ENCODE peak calls at places on chromosomes 4 and X, in four cellular contexts. D, A, X and Y are unnamed samples.

GRCh38 chrX:1323315-1323714 is 13.3 kb upstream of the IL3RA start:
- DNase-seq in A (no peak), D (no peak), X (peak), Y (peak)

GRCh38 chrX:40099046-40099968 is 1.5 kb upstream of the BCOR start:
- DNase-seq in X (peak), D (peak), A (no peak), Y (no peak)

GRCh38 chrX:47232197-47232802 is 509 bp upstream of the USP11 start:
- DNase-seq in D (no peak), A (no peak), X (no peak), Y (no peak)

GRCh38 chr4:76308548-76308947 is 2.0 kb downstream of the STBD1 start:
- DNase-seq in A (no peak), X (no peak), D (no peak), Y (no peak)

GRCh38 chrX:20593836-20594235 is 327.1 kb upstream of the RPS6KA3 start:
- DNase-seq in D (no peak), A (no peak), X (no peak), Y (no peak)

GRCh38 chr4:22190855-22191254 is 242.3 kb upstream of the KCNIP4 start:
- DNase-seq in D (no peak), X (no peak), A (no peak), Y (no peak)

GRCh38 chrX:154967603-154968002 is 54.9 kb downstream of the F8 start:
- DNase-seq in D (no peak), A (no peak), X (no peak), Y (no peak)

GRCh38 chr4:38782452-38783108 is at the start of gene TLR10:
- DNase-seq in A (no peak), X (peak), D (no peak), Y (peak)

GRCh38 chrX:107712231-107713204 is 63.1 kb downstream of the TSC22D3 start:
- DNase-seq in D (no peak), A (peak), X (no peak), Y (no peak)

GRCh38 chr4:41728571-41728908 is 20.0 kb downstream of the PHOX2B start:
- DNase-seq in A (no peak), X (no peak), D (no peak), Y (no peak)

GRCh38 chr4:112321768-112322684 is 24.9 kb downstream of the ALPK1 start:
- DNase-seq in X (peak), D (no peak), A (peak), Y (peak)

GRCh38 chr4:25098964-25099843 is 61.0 kb downstream of the SEPSECS start:
- DNase-seq in A (peak), D (peak), X (no peak), Y (no peak)

GRCh38 chr4:108988514-108989195 is 225.8 kb upstream of the ETNPPL start:
- DNase-seq in D (no peak), X (no peak), A (no peak), Y (no peak)

GRCh38 chr4:95638920-95639501 is 90.2 kb upstream of the UNC5C start:
- DNase-seq in X (no peak), A (no peak), D (no peak), Y (no peak)

GRCh38 chr4:40629401-40630334 is at the start of gene RBM47:
- DNase-seq in D (peak), X (peak), A (peak), Y (peak)

GRCh38 chr4:171846232-171846631 is 33.0 kb downstream of the GALNTL6 start:
- DNase-seq in D (no peak), X (peak), A (no peak), Y (peak)

GRCh38 chr4:25320374-25321172 is 8.0 kb downstream of the ZCCHC4 start:
- DNase-seq in X (peak), A (no peak), D (no peak), Y (peak)

GRCh38 chrX:115018944-115019343 is 1.5 kb upstream of the IL13RA2 start:
- DNase-seq in D (no peak), A (no peak), X (no peak), Y (no peak)

GRCh38 chr4:124631760-124632159 is 80.8 kb downstream of the ANKRD50 start:
- DNase-seq in A (peak), D (no peak), X (no peak), Y (no peak)

GRCh38 chrX:136162827-136163427 is 15.6 kb downstream of the FHL1 start:
- DNase-seq in X (no peak), A (no peak), D (no peak), Y (peak)

GRCh38 chr4:149972407-149972806 is 105.8 kb upstream of the DCLK2 start:
- DNase-seq in D (no peak), X (no peak), A (no peak), Y (no peak)

GRCh38 chrX:48761674-48762471 is at the start of gene GLOD5:
- DNase-seq in A (no peak), D (peak), X (no peak), Y (no peak)
- TF ChIP-seq CTCF in A (no peak), D (peak), X (peak), Y (no peak)

GRCh38 chr4:139767585-139767984 is 102.0 kb downstream of the MGST2 start:
- DNase-seq in X (no peak), D (no peak), A (no peak), Y (no peak)
- TF ChIP-seq CTCF in X (no peak), D (no peak), A (no peak), Y (no peak)

GRCh38 chr4:69684821-69685220 is 31.8 kb upstream of the UGT2A1 start:
- DNase-seq in D (no peak), X (no peak), A (no peak), Y (no peak)

DNA sequence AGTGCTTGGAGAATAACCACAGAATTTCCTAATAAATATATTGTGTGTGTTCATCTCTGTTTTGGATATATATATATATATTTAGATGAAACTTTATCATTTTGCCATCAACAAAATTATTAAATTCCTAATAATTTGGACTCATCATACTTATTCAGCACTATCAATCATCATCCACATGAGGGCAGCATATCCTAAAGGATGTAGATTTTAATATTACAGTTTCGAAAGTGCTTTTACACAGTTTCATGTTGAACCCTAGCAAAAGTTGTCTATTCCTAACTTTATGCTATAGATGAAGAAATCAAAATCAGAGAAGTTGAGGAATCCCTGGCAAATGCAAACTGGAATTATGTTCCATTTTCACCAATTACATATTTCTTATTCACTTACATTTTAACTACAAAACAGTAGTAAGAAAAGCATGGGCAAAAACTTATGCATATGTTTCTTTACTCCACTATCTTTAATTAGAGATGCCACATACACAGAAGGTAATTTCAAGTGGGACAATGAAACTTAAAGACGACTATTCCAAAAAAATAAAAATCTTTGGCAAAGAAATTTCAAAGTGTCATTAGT is 36.6 kb upstream of the UGT2A1 start:
- DNase-seq in A (no peak), X (peak), D (no peak), Y (no peak)
- TF ChIP-seq CTCF in A (peak), X (peak), D (peak), Y (peak)

GRCh38 chr4:183256756-183257385 is 63.2 kb downstream of the CLDN22 start:
- DNase-seq in A (peak), D (peak), X (peak), Y (peak)

GRCh38 chr4:183255487-183255886 is 64.6 kb downstream of the CLDN22 start:
- DNase-seq in X (no peak), D (no peak), A (no peak), Y (no peak)

GRCh38 chr4:183256343-183256742 is 63.7 kb downstream of the CLDN22 start:
- DNase-seq in D (no peak), X (no peak), A (no peak), Y (no peak)

GRCh38 chr4:183260491-183261151 is 59.5 kb downstream of the CLDN22 start:
- DNase-seq in X (no peak), D (no peak), A (no peak), Y (no peak)

DNA sequence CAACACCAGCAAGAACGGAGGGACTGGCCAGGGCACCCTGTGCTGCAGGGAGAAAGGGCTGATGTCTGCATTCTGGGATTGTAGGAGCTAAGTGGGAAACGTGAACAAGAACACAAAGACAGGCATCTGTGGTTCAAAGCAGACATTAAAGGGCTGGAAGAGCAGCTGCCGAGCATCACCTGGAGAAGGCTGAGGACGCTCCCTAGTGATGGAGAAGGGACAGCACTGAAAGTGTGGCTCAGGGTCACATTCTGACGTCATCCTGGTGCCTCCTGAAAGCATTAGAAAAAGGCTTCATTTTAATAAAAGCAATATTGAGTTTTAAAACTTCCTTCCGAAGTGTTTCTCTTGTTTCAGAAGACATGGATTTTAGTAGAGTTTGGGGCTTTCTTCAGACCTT is 62.3 kb downstream of the CLDN22 start:
- DNase-seq in X (no peak), A (no peak), D (no peak), Y (no peak)
- TF ChIP-seq CTCF in X (no peak), A (no peak), D (no peak), Y (no peak)

DNA sequence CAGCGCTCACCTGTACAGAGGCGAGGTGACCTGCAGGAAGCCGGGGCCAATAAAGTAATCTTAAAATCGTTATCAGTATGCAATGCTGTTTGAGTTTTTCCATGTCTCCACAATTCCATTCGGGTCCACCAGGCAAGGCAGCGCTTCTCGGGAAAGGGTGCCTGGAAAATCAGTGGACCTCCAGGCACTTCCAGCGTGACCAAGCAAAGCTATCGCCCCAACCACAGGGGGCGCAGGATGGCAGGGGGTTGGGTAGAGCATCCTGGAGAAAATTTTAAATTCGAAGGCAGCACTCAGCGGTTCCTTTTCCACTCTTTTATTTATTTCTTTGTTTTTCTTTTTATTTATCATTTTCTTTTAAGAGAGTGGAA is 5.4 kb upstream of the SOX3 start:
- DNase-seq in A (no peak), D (no peak), X (no peak), Y (no peak)
- TF ChIP-seq CTCF in A (no peak), D (no peak), X (no peak), Y (no peak)

GRCh38 chr4:129532573-129532972 is 436.6 kb downstream of the C4orf33 start:
- DNase-seq in A (no peak), D (no peak), X (no peak), Y (no peak)

DNA sequence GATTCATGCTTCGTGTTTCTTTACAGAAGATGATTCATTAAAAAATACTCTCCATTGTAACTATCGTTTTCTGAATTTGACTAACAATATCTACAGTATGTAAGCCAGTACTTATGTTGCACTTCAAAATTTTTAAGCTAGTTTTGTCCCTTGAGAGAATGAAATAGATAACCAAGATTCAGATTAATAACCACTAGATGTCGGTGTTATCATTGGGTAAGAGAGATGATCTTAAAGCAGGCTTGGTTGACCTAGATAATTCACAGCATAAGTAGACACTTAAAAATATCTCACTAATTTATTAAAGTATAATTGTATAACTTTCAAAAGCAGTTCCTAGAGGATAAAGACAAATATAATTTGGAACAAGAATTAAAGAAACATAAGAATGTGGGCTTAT is 430.9 kb downstream of the C4orf33 start:
- DNase-seq in D (no peak), X (no peak), A (no peak), Y (no peak)
- TF ChIP-seq CTCF in D (peak), X (no peak), A (no peak), Y (no peak)

DNA sequence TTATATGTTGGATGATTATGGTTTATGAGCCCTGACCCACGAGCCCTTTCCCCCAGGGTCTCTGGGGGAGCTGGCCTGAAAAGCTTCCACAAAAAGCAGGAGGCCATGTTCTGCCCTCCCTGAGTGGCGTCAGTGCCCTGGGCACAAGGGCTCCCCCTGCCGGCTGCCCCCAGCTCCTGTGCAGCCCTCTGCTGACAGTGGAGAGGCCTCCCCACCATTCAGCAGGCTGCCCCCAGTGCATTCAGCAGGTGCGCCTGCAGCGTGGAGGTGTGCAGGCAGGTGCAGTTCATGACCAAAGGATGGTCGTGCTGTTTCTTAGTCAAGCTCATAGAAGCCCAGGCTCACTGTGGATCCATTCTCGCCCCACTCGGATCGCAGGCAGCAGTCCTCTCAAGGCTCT is 12.5 kb upstream of the S100P start:
- DNase-seq in A (no peak), D (peak), X (no peak), Y (no peak)
- TF ChIP-seq CTCF in A (no peak), D (no peak), X (no peak), Y (no peak)